ENCODE peak calls at places on chromosomes 11 and 22, in seven cellular contexts. P, Z, D, A, K, Q and S are unnamed samples.

GRCh38 chr11:8080674-8081590 is at the start of gene TUB:
- DNase-seq in P (no peak), Z (no peak), D (no peak), A (no peak), K (no peak), Q (peak; percentile 20), S (no peak)

GRCh38 chr11:3853545-3853842 is 2.0 kb upstream of the STIM1 start:
- DNase-seq in P (no peak), Z (no peak), D (no peak), A (no peak), K (no peak), Q (no peak), S (no peak)

GRCh38 chr11:57645716-57646085 is 4.0 kb downstream of the YPEL4 start:
- DNase-seq in P (no peak), Z (no peak), D (no peak), A (no peak), K (no peak), Q (no peak), S (no peak)

GRCh38 chr11:32781721-32782120 is 12.7 kb downstream of the CCDC73 start:
- DNase-seq in P (no peak), Z (no peak), D (no peak), A (no peak), K (no peak), Q (no peak), S (no peak)

GRCh38 chr11:117302228-117302627 is 11.1 kb downstream of the BACE1-AS start:
- DNase-seq in P (no peak), Z (no peak), D (no peak), A (no peak), K (no peak), Q (no peak), S (no peak)

GRCh38 chr22:41656515-41656914 is 32.2 kb downstream of the SNU13 start:
- DNase-seq in P (no peak), Z (no peak), D (no peak), A (no peak), K (no peak), Q (peak; percentile 18), S (no peak)

GRCh38 chr22:46087816-46088277 is 62.5 kb upstream of the PPARA start:
- DNase-seq in P (no peak), Z (peak; percentile 66), D (peak; percentile 96), A (no peak), K (peak; percentile 84), Q (peak; percentile 22), S (peak; percentile 95)

GRCh38 chr11:113505541-113506375 is 30.6 kb upstream of the DRD2 start:
- DNase-seq in P (no peak), Z (no peak), D (no peak), A (peak; percentile 85), K (no peak), Q (no peak), S (no peak)

GRCh38 chr11:111938687-111939160 is 1.6 kb downstream of the DIXDC1 start:
- DNase-seq in P (no peak), Z (no peak), D (no peak), A (no peak), K (no peak), Q (peak; percentile 81), S (no peak)

GRCh38 chr22:22185217-22185616 is 59.4 kb upstream of the VPREB1 start:
- DNase-seq in P (no peak), Z (no peak), D (no peak), A (no peak), K (no peak), Q (no peak), S (no peak)

GRCh38 chr11:128342511-128343133 is 244.7 kb downstream of the ETS1 start:
- DNase-seq in P (peak; percentile 76), Z (no peak), D (peak; percentile 76), A (peak; percentile 57), K (peak; percentile 43), Q (peak; percentile 72), S (peak; percentile 50)

GRCh38 chr11:108551653-108552462 is 41.7 kb downstream of the EXPH5 start:
- DNase-seq in P (no peak), Z (no peak), D (no peak), A (no peak), K (no peak), Q (no peak), S (no peak)

GRCh38 chr22:44163536-44163935 is 17.2 kb upstream of the PARVG start:
- DNase-seq in P (no peak), Z (no peak), D (peak; percentile 37), A (no peak), K (no peak), Q (no peak), S (no peak)
- H3K4me3 ChIP-seq in P (no peak overlapping the region), Z (no peak overlapping the region), D (no peak overlapping the region), A (no peak overlapping the region), K (no peak overlapping the region), Q (no peak overlapping the region), S (no peak overlapping the region)

DNA sequence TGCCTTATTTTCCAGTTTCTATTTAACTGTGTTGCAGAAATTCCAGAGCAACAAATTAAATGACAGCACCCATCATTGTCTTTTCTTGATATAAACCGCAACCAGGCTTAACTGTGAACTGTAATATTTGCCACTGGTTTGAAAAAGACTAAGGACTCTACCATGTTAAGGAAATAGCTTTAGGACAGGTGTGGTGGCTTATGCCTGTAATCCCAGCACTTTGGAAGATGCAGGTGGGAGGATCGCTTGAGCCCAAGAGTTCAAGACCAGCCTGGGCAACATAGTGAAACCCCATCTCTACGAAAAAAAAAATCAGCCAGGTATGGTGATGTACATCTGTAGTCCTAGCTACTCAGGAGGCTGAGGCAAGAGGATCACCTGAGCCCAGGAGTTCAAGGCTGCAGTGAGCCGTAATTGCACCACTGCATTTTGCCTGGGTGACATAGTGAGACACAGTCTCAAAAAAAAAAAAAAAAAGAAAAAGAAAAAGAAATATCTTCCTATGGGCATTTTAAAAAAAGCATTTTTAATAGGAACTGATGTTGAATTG is 28.8 kb downstream of the HIRA start:
- DNase-seq in P (no peak), Z (no peak), D (no peak), A (no peak), K (no peak), Q (no peak), S (no peak)
- H3K36me3 ChIP-seq in P (peaks cover 29% of the 10 kb centered on the region), Z (peaks cover 30% of the 10 kb centered on the region), D (peaks cover 77% of the 10 kb centered on the region), A (peaks cover 2% of the 10 kb centered on the region), K (no peaks in the 10 kb centered on the region), Q (peaks cover 79% of the 10 kb centered on the region), S (no peaks in the 10 kb centered on the region)

GRCh38 chr11:87114093-87114492 is 76.4 kb downstream of the TMEM135 start:
- DNase-seq in P (no peak), Z (no peak), D (no peak), A (no peak), K (no peak), Q (no peak), S (no peak)

GRCh38 chr11:87120937-87121336 is 83.2 kb downstream of the TMEM135 start:
- DNase-seq in P (no peak), Z (no peak), D (no peak), A (no peak), K (no peak), Q (no peak), S (no peak)

GRCh38 chr11:87116185-87116584 is 78.5 kb downstream of the TMEM135 start:
- DNase-seq in P (no peak), Z (no peak), D (no peak), A (no peak), K (no peak), Q (no peak), S (no peak)
- H3K4me3 ChIP-seq in P (no peak overlapping the region), Z (no peak overlapping the region), D (no peak overlapping the region), A (no peak overlapping the region), K (no peak overlapping the region), Q (no peak overlapping the region), S (no peak overlapping the region)

DNA sequence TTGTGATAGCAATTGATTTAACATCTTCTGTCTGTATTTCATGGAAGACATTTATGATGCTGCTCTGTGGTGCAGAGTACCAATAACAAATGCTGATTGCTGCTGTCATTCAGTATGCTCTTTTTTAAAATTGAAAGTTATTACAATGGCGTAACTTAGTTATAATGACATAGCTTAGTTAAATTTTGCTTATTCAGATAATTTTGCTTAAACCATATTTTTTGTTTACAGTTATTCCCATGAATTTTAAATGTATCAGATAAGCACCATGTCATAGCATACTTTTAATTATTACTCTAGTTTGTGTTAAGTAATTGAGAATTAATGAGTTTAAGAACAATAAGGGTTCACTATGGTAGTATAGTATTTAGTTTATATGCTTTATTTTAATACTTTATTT is 15.5 kb downstream of the PRMT3 start:
- DNase-seq in P (no peak), Z (no peak), D (no peak), A (no peak), K (no peak), Q (no peak), S (no peak)
- H3K36me3 ChIP-seq in P (peaks cover 31% of the 10 kb centered on the region), Z (no peaks in the 10 kb centered on the region), D (peaks cover 91% of the 10 kb centered on the region), A (no peaks in the 10 kb centered on the region), K (no peaks in the 10 kb centered on the region), Q (peaks cover 56% of the 10 kb centered on the region), S (peaks cover 67% of the 10 kb centered on the region)

GRCh38 chr22:23197836-23198235 is 17.5 kb downstream of the BCR start:
- DNase-seq in P (no peak), Z (no peak), D (no peak), A (no peak), K (no peak), Q (no peak), S (no peak)
- H3K4me3 ChIP-seq in P (no peak overlapping the region), Z (no peak overlapping the region), D (no peak overlapping the region), A (no peak overlapping the region), K (no peak overlapping the region), Q (no peak overlapping the region), S (no peak overlapping the region)

GRCh38 chr11:119092880-119093665 is 8.4 kb downstream of the HMBS start:
- DNase-seq in P (no peak), Z (no peak), D (no peak), A (no peak), K (no peak), Q (peak; percentile 19), S (no peak)

GRCh38 chr11:119095066-119095880 is 6.4 kb downstream of the DPAGT1 start:
- DNase-seq in P (peak; percentile 99), Z (peak; percentile 97), D (peak; percentile 99), A (peak; percentile 97), K (peak; percentile 98), Q (peak; percentile 100), S (peak; percentile 100)

GRCh38 chr11:119093666-119093950 is 8.0 kb downstream of the DPAGT1 start:
- DNase-seq in P (no peak), Z (no peak), D (no peak), A (no peak), K (no peak), Q (no peak), S (no peak)

GRCh38 chr11:119093951-119094815 is 7.5 kb downstream of the DPAGT1 start:
- DNase-seq in P (peak; percentile 28), Z (no peak), D (peak; percentile 68), A (no peak), K (no peak), Q (peak; percentile 64), S (no peak)

GRCh38 chr11:119094816-119095065 is 6.9 kb downstream of the DPAGT1 start:
- DNase-seq in P (no peak), Z (peak; percentile 59), D (peak; percentile 94), A (no peak), K (peak; percentile 92), Q (peak; percentile 91), S (peak; percentile 90)
- H3K36me3 ChIP-seq in P (peaks cover 14% of the 10 kb centered on the region), Z (peaks cover 18% of the 10 kb centered on the region), D (peaks cover 68% of the 10 kb centered on the region), A (peaks cover 2% of the 10 kb centered on the region), K (no peaks in the 10 kb centered on the region), Q (peaks cover 64% of the 10 kb centered on the region), S (no peaks in the 10 kb centered on the region)

DNA sequence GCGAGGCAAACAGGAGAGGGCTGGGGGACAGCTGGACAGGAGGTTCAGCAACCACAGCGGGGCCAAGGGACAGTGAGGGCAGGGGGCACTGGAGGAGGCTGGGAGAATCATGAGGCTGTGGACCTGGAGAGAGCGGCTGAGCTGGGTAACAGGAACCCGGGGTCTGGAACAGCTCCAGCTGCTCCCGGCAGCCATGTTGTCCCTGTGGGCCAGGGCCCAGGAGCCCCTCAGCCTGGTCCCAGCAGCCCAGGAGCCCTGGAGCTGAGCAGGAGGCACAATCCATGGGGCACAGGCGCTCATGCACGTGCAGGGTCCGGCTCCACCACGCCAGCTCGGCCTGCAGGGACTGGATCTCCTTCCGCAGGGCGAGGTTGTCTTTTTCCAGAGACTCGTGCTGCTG is 7.4 kb downstream of the BATF2 start:
- DNase-seq in P (no peak), Z (no peak), D (peak; percentile 59), A (no peak), K (peak; percentile 23), Q (no peak), S (no peak)
- H3K4me3 ChIP-seq in P (no peak overlapping the region), Z (no peak overlapping the region), D (peak overlapping the region; percentile 50), A (no peak overlapping the region), K (no peak overlapping the region), Q (no peak overlapping the region), S (peak overlapping the region; percentile 40)